ENCODE peak calls at places on chromosomes 1 and 21, in five cellular contexts. Z, S, H, P and Y are unnamed samples.

GRCh38 chr1:206502813-206503212 is 4.5 kb upstream of the RASSF5 start:
- DNase-seq in Z (no peak), S (no peak), H (no peak), P (no peak), Y (no peak)

GRCh38 chr21:42864812-42865211 is 14.5 kb downstream of the WDR4 start:
- DNase-seq in Z (no peak), S (no peak), H (no peak), P (no peak), Y (no peak)

GRCh38 chr1:247494746-247495145 is 36.8 kb upstream of the OR2B11 start:
- DNase-seq in Z (no peak), S (no peak), H (no peak), P (no peak), Y (no peak)

GRCh38 chr1:213951876-213952275 is 35.9 kb upstream of the PROX1 start:
- DNase-seq in Z (no peak), S (no peak), H (no peak), P (no peak), Y (no peak)

GRCh38 chr21:31370893-31371652 is 27.0 kb upstream of the TIAM1 start:
- DNase-seq in Z (no peak), S (no peak), H (no peak), P (no peak), Y (no peak)

GRCh38 chr1:172602706-172603105 is 56.2 kb upstream of the FASLG start:
- DNase-seq in Z (no peak), S (no peak), H (no peak), P (no peak), Y (no peak)

GRCh38 chr1:203627819-203628184 is 1.2 kb downstream of the ATP2B4 start:
- DNase-seq in Z (peak), S (no peak), H (no peak), P (peak), Y (peak)

GRCh38 chr1:22812993-22813790 is 102.6 kb downstream of the EPHB2 start:
- DNase-seq in Z (no peak), S (peak), H (no peak), P (no peak), Y (no peak)

GRCh38 chr1:67675800-67676199 is 9.2 kb upstream of the GADD45A start:
- DNase-seq in Z (no peak), S (no peak), H (no peak), P (peak), Y (no peak)

GRCh38 chr21:34546556-34546955 is 34.5 kb upstream of the KCNE1 start:
- DNase-seq in Z (peak), S (no peak), H (no peak), P (no peak), Y (peak)

GRCh38 chr1:225776294-225776693 is 1.3 kb upstream of the SRP9 start:
- DNase-seq in Z (no peak), S (no peak), H (no peak), P (no peak), Y (no peak)

GRCh38 chr1:55278378-55278777 is 63.2 kb upstream of the USP24 start:
- DNase-seq in Z (no peak), S (no peak), H (no peak), P (no peak), Y (no peak)

GRCh38 chr1:85334962-85335361 is 58.5 kb upstream of the BCL10 start:
- DNase-seq in Z (no peak), S (no peak), H (no peak), P (no peak), Y (no peak)